ENCODE peak calls at places on chromosomes 13 and 19, in four cellular contexts. A, S, Q and L are unnamed samples.
A peak's percentile ranks its signal among the peaks of the same experiment; 100 is the strongest.

GRCh38 chr13:30752201-30752797 is 17.0 kb downstream of the ALOX5AP start:
- DNase-seq in S (no peak), Q (no peak), A (no peak), L (no peak)

GRCh38 chr13:46716821-46717220 is 80.1 kb downstream of the ESD start:
- DNase-seq in A (no peak), S (no peak), Q (no peak), L (no peak)

GRCh38 chr19:5804516-5805464 is at the start of gene NRTN:
- DNase-seq in A (peak; percentile 84), S (peak; percentile 23), Q (peak; percentile 59), L (no peak)

GRCh38 chr13:24983094-24983493 is 112.8 kb upstream of the PABPC3 start:
- DNase-seq in A (no peak), S (no peak), Q (no peak), L (no peak)

GRCh38 chr13:43783820-43784219 is 3.0 kb downstream of the ENOX1 start:
- DNase-seq in S (no peak), A (peak; percentile 55), Q (no peak), L (no peak)

GRCh38 chr19:30673336-30673735 is 301.2 kb downstream of the ZNF536 start:
- DNase-seq in Q (no peak), A (no peak), S (no peak), L (no peak)

GRCh38 chr19:18102916-18103542 is 5.5 kb downstream of the MAST3 start:
- DNase-seq in Q (no peak), S (no peak), A (no peak), L (no peak)

GRCh38 chr19:39212377-39212742 is 8.3 kb upstream of the SYCN start:
- DNase-seq in S (peak; percentile 49), A (peak; percentile 71), Q (peak; percentile 54), L (peak; percentile 49)

GRCh38 chr13:51874651-51875050 is 12.9 kb downstream of the CCDC70 start:
- DNase-seq in S (no peak), A (peak; percentile 36), Q (no peak), L (no peak)

GRCh38 chr19:3837332-3837731 is 31.5 kb downstream of the ZFR2 start:
- DNase-seq in A (no peak), S (no peak), Q (no peak), L (no peak)

GRCh38 chr13:111614613-111615012 is 294.2 kb downstream of the TEX29 start:
- DNase-seq in A (no peak), Q (no peak), S (no peak), L (no peak)

GRCh38 chr19:47623921-47624391 is 15.0 kb downstream of the BICRA start:
- DNase-seq in A (no peak), S (no peak), Q (no peak), L (no peak)

GRCh38 chr13:38674208-38674607 is 12.7 kb upstream of the FREM2 start:
- DNase-seq in S (no peak), A (no peak), Q (no peak), L (no peak)

GRCh38 chr19:13102666-13103584 is at the start of gene LYL1:
- DNase-seq in A (peak; percentile 83), Q (peak; percentile 30), S (no peak), L (no peak)
- H3K4me3 ChIP-seq in A (peak within 1 kb of the TSS; percentile 34), Q (peak within 1 kb of the TSS; percentile 47), S (peak within 1 kb of the TSS; percentile 63), L (peak within 1 kb of the TSS; percentile 73)

DNA sequence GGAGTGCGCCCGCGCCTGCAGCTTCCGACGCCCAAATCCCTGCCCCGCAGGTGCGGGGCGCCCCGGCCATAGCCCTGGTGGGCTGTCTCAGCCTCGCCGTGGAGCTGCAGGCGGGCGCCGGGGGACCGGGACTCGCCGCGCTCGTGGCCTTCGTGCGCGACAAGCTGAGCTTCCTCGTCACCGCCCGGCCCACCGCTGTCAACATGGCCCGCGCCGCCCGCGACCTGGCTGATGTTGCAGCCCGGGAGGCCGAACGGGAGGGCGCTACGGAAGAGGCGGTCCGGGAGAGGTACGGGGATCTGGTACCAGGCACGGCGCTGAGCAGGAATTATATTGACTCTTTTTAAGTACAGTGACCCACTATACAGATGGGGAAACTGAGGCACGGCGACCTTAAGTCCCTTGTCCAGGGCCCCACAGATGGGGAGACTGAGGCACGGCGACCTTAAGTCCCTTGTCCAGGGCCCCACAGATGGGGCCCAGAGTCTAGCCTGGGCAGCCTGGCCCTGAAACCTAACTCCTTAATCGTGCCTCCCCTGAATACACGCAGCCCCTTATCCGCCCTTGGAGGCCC is 586 bp downstream of the MRI1 start:
- DNase-seq in S (peak; percentile 14), A (peak; percentile 46), Q (peak; percentile 43), L (peak; percentile 30)
- H3K27ac ChIP-seq in S (peak overlapping the region; percentile 63), A (no peak overlapping the region), Q (peak overlapping the region; percentile 33), L (peak overlapping the region; percentile 40)

GRCh38 chr13:98979012-98979411 is 1.1 kb upstream of the DOCK9 start:
- DNase-seq in Q (no peak), A (no peak), S (no peak), L (no peak)

GRCh38 chr13:98976338-98976737 is 1.5 kb downstream of the DOCK9 start:
- DNase-seq in S (no peak), A (no peak), Q (no peak), L (no peak)

GRCh38 chr13:98976941-98977340 is 923 bp downstream of the DOCK9 start:
- DNase-seq in S (no peak), A (no peak), Q (no peak), L (no peak)

GRCh38 chr13:98977568-98978270 is at the start of gene DOCK9:
- DNase-seq in S (no peak), Q (no peak), A (peak; percentile 67), L (no peak)

GRCh38 chr13:98978280-98978679 is 416 bp upstream of the DOCK9 start:
- DNase-seq in A (no peak), Q (no peak), S (no peak), L (no peak)
- H3K4me1 ChIP-seq in A (peaks cover 30% of the 10 kb centered on the region), Q (peaks cover 67% of the 10 kb centered on the region), S (peaks cover 12% of the 10 kb centered on the region), L (peaks cover 66% of the 10 kb centered on the region)

DNA sequence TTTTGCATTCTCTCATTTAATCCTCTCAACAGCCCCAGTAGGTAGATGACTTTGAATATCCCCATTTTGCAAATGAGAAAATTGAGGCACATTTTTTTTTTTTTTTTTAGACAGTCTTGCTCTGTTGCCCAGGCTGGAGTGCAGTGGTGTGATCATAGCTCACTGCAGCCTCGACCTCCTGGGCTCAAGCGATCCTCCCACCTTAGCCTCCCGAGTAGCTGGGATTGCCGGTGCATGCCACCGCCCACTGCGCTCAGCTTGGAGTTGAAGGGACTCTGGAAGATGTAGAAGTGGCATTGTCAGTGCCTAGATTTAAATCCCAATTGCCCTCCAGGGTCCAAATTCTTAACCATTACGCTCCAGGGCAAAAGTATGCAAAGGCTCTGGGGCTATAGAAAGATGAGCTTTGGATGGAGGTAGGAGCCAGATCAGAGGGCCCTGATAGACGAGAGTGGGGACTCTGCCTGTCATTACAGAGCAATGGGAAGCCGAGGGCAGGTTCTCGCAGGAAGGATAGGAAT is 813 bp upstream of the MCOLN1 start:
- DNase-seq in S (no peak), Q (no peak), A (peak; percentile 4), L (no peak)
- H3K4me3 ChIP-seq in S (peak overlapping the region; percentile 46), Q (peak overlapping the region; percentile 80), A (peak overlapping the region; percentile 72), L (no peak overlapping the region)

GRCh38 chr19:10964903-10965302 is 4.1 kb downstream of the SMARCA4 start:
- DNase-seq in Q (no peak), S (no peak), A (no peak), L (no peak)

GRCh38 chr19:10961073-10961762 is 388 bp downstream of the SMARCA4 start:
- DNase-seq in A (peak; percentile 84), Q (no peak), S (no peak), L (no peak)

GRCh38 chr19:10963865-10964264 is 3.0 kb downstream of the SMARCA4 start:
- DNase-seq in A (no peak), Q (no peak), S (no peak), L (no peak)

GRCh38 chr19:10961763-10962536 is 1.1 kb downstream of the SMARCA4 start:
- DNase-seq in A (peak; percentile 75), S (no peak), Q (no peak), L (peak; percentile 6)

GRCh38 chr19:10962863-10963262 is 2.0 kb downstream of the SMARCA4 start:
- DNase-seq in A (no peak), Q (no peak), S (no peak), L (no peak)
- H3K27ac ChIP-seq in A (no peak overlapping the region), Q (no peak overlapping the region), S (peak overlapping the region; percentile 66), L (peak overlapping the region; percentile 39)

DNA sequence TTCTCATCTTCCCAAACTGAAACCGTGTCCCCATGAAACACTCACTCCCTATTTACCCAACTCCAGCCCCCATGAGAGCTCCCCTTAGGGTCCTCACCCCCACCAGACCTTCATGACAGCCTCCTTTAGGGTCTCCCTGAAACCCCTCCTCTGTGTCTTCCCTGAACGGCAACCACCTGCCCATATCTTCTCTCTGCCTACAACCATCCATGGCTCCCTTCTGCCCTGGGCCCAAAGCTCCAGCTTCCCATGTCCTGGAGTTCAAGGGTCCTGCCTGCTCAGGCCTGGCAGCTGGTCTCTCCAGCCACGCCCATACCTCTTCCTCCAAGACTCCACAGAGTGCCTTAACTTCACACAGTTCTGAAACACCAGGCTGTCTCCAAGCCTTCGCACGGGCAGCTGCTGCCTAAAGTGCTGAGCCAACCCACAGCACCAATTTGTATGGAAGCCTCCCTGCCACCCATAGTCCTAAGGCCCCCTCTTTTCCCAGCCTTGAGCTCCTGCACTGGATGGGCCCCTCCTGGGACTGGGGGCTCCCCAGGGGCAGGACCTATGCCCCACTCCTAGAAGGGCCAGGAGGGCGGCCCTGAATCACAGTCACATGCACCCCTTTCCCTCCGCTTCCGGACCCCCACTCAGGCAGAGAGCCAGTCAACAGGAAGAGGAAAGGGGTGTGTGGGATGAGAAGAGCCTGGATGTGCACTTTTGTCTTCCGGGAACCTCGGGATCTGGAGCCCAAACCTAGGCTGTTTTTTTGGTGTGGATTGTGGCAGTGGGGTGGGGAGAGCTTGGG is 4.9 kb upstream of the FCER2 start:
- DNase-seq in Q (no peak), A (no peak), S (no peak), L (no peak)
- H3K4me1 ChIP-seq in Q (peaks cover 39% of the 10 kb centered on the region), A (no peaks in the 10 kb centered on the region), S (peaks cover 22% of the 10 kb centered on the region), L (peaks cover 38% of the 10 kb centered on the region)

DNA sequence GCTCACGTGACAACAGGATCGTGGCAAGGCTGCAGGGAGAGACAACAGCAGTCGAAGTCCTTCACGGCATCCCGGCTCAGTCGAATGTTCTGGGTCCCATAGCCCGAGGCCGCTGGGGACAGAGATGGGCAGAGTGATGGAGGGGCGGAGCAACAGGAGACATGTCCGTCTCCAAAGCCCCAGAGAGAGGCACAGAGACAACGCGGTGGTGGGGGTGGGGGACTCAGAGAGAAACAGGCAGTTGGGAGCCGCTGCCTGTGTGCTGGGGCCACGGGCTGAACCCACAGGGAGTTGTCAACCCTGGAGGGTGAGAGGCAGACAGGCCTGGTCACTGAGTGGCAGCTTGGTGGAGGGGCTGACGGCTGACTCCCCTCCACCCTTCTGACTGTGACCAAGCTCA is 20.4 kb downstream of the NOSIP start:
- DNase-seq in A (no peak), Q (no peak), S (peak; percentile 35), L (no peak)
- H3K4me3 ChIP-seq in A (no peak overlapping the region), Q (peak overlapping the region; percentile 78), S (peak overlapping the region; percentile 88), L (peak overlapping the region; percentile 59)

GRCh38 chr13:41456768-41457588 is at the start of gene RGCC:
- DNase-seq in S (peak; percentile 94), Q (peak; percentile 94), A (peak; percentile 87), L (peak; percentile 97)
- H3K27ac ChIP-seq in S (peak within 1 kb of the TSS; percentile 97), Q (peak within 1 kb of the TSS; percentile 93), A (no peak within 1 kb of the TSS), L (peak within 1 kb of the TSS; percentile 93)

DNA sequence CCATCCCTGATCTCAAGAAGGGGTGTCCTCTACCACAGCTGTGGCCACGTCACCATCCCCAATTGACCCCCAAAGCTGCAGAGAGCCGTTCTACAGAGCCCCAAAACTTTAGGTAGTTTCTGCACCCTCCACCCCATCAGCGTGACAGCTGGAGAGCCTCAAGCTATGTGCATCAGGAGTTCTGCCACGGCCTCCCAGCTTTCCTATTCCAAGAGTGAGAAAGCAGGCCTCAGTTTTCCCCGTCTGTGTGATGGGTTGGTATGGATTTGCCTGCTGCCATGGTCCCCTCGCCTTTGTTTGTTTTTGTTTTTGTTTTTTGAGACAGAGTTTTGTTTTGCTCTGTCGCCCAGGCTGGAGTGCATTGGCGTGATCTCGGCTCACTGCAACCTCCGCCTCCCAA is 1.5 kb downstream of the BCL3 start:
- DNase-seq in A (no peak), S (no peak), Q (no peak), L (no peak)
- H3K4me1 ChIP-seq in A (peaks cover 10% of the 10 kb centered on the region), S (peaks cover 39% of the 10 kb centered on the region), Q (peaks cover 64% of the 10 kb centered on the region), L (peaks cover 66% of the 10 kb centered on the region)